ENCODE peak calls at places on chromosomes 3 and 15, in four cellular contexts. M is K562, R is HL-60, Q is GM12878. G is an unnamed sample.

GRCh38 chr3:30452446-30452845 is 154.0 kb upstream of the TGFBR2 start:
- DNase-seq in R (no peak), M (no peak), Q (no peak), G (no peak)

GRCh38 chr3:128335621-128336296 is 130.9 kb downstream of the DNAJB8 start:
- DNase-seq in Q (no peak), R (no peak), M (no peak), G (no peak)

GRCh38 chr15:93037341-93038063 is 51.5 kb downstream of the RGMA start:
- DNase-seq in R (peak), Q (no peak), M (no peak), G (no peak)

GRCh38 chr15:44034933-44035624 is 160.0 kb downstream of the FRMD5 start:
- DNase-seq in R (no peak), M (no peak), Q (no peak), G (no peak)

GRCh38 chr15:45386420-45386819 is 8.1 kb upstream of the GATM start:
- DNase-seq in R (no peak), Q (no peak), M (no peak), G (no peak)

GRCh38 chr3:19946832-19947548 is at the start of gene RAB5A:
- DNase-seq in Q (peak), R (peak), M (peak), G (peak)

GRCh38 chr3:119405315-119405714 is 58.1 kb downstream of the TMEM39A start:
- DNase-seq in Q (no peak), R (no peak), M (no peak), G (no peak)

GRCh38 chr15:79003301-79003700 is 58.5 kb upstream of the CTSH start:
- DNase-seq in Q (no peak), M (no peak), R (no peak), G (no peak)

GRCh38 chr3:194640829-194641228 is 7.6 kb upstream of the TMEM44 start:
- DNase-seq in R (no peak), Q (no peak), M (no peak), G (no peak)

GRCh38 chr3:155741598-155741997 is 3.3 kb downstream of the PLCH1 start:
- DNase-seq in M (no peak), R (no peak), Q (no peak), G (no peak)

GRCh38 chr15:53072077-53072476 is 281.9 kb upstream of the ONECUT1 start:
- DNase-seq in Q (no peak), R (no peak), M (no peak), G (no peak)

GRCh38 chr3:179653777-179654117 is 907 bp downstream of the USP13 start:
- DNase-seq in M (no peak), Q (no peak), R (no peak), G (no peak)

GRCh38 chr15:101250331-101250730 is 1.5 kb downstream of the CHSY1 start:
- DNase-seq in R (no peak), Q (no peak), M (no peak), G (no peak)

GRCh38 chr3:174884776-174885568 is 25.8 kb downstream of the NAALADL2 start:
- DNase-seq in R (no peak), Q (no peak), M (no peak), G (no peak)

GRCh38 chr3:186385856-186386602 is 24.0 kb upstream of the DGKG start:
- DNase-seq in R (no peak), Q (no peak), M (no peak), G (no peak)

GRCh38 chr15:75554717-75555116 is 24.4 kb downstream of the PTPN9 start:
- DNase-seq in M (no peak), R (no peak), Q (no peak), G (no peak)

GRCh38 chr15:38996111-38996541 is 431.5 kb upstream of the RASGRP1 start:
- DNase-seq in M (no peak), R (no peak), Q (no peak), G (no peak)

GRCh38 chr3:59575113-59576001 is 525.5 kb upstream of the CFAP20DC start:
- DNase-seq in Q (peak), R (peak), M (peak), G (peak)

GRCh38 chr3:48845170-48845569 is 2.5 kb downstream of the PRKAR2A start:
- DNase-seq in Q (no peak), M (peak), R (no peak), G (no peak)

GRCh38 chr3:71579934-71580318 is 3.6 kb downstream of the FOXP1 start:
- DNase-seq in Q (no peak), M (peak), R (peak), G (no peak)

GRCh38 chr3:32872487-32873382 is 54.9 kb downstream of the TRIM71 start:
- DNase-seq in Q (no peak), R (no peak), M (no peak), G (no peak)

GRCh38 chr3:123739754-123740153 is 144.4 kb downstream of the MYLK start:
- DNase-seq in R (no peak), Q (no peak), M (no peak), G (no peak)

GRCh38 chr15:92510163-92510882 is 116.6 kb downstream of the ST8SIA2 start:
- DNase-seq in R (no peak), Q (no peak), M (no peak), G (no peak)

GRCh38 chr3:98573231-98573728 is 20.1 kb downstream of the CPOX start:
- DNase-seq in R (no peak), M (peak), Q (no peak), G (no peak)

GRCh38 chr3:175526191-175526590 is 667.1 kb downstream of the NAALADL2 start:
- DNase-seq in M (no peak), Q (no peak), R (no peak), G (no peak)

GRCh38 chr3:15064299-15064834 is 748 bp downstream of the MRPS25 start:
- DNase-seq in Q (no peak), R (peak), M (no peak), G (no peak)

GRCh38 chr15:73841756-73842590 is 31.4 kb upstream of the TBC1D21 start:
- DNase-seq in R (no peak), Q (no peak), M (no peak), G (no peak)

GRCh38 chr3:11565492-11565891 is 78.2 kb downstream of the VGLL4 start:
- DNase-seq in R (no peak), M (no peak), Q (no peak), G (no peak)

GRCh38 chr3:112425382-112425781 is 73.9 kb downstream of the BTLA start:
- DNase-seq in M (no peak), R (no peak), Q (no peak), G (no peak)

GRCh38 chr15:45657769-45658545 is 23.1 kb downstream of the SQOR start:
- DNase-seq in Q (no peak), M (no peak), R (no peak), G (no peak)

GRCh38 chr3:39005295-39005694 is 46.4 kb downstream of the SCN11A start:
- DNase-seq in R (no peak), M (no peak), Q (no peak), G (no peak)

GRCh38 chr3:72938471-72939265 is 50.8 kb downstream of the GXYLT2 start:
- DNase-seq in Q (no peak), M (peak), R (peak), G (peak)

GRCh38 chr3:105014631-105015030 is 352.1 kb upstream of the ALCAM start:
- DNase-seq in Q (no peak), R (no peak), M (no peak), G (no peak)

GRCh38 chr3:24060055-24060454 is 115.0 kb downstream of the NR1D2 start:
- DNase-seq in M (no peak), R (no peak), Q (no peak), G (no peak)
- TF ChIP-seq SPI1 in M (no peak), R (no peak), Q (no peak), G (no peak)

GRCh38 chr15:82809308-82810060 is at the start of gene WHAMM:
- DNase-seq in R (peak), Q (peak), M (peak), G (peak)
- TF ChIP-seq POLR2AphosphoS5 in R (peak), Q (peak), M (peak), G (peak)

DNA sequence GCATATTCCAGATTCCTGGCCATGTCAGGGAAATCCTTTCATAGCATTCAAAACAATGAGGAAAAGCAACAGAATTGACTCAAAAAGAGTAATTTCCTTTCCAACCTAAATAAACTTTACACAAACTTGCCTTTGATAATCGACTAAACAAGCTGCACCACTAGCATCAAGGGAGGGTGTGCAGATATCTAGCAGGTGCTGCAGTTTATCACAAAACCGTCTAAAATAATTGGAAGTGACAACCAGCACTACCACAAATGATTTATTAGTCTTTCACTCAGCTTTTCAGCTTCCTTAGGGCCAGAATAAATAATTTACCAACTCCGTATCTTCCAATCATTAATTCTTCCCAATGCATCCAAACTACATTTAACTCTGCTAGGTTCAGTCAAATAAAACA is 71.7 kb downstream of the TBC1D5 start:
- DNase-seq in R (no peak), Q (no peak), M (no peak), G (no peak)
- TF ChIP-seq SPI1 in R (no peak), Q (no peak), M (no peak), G (no peak)

DNA sequence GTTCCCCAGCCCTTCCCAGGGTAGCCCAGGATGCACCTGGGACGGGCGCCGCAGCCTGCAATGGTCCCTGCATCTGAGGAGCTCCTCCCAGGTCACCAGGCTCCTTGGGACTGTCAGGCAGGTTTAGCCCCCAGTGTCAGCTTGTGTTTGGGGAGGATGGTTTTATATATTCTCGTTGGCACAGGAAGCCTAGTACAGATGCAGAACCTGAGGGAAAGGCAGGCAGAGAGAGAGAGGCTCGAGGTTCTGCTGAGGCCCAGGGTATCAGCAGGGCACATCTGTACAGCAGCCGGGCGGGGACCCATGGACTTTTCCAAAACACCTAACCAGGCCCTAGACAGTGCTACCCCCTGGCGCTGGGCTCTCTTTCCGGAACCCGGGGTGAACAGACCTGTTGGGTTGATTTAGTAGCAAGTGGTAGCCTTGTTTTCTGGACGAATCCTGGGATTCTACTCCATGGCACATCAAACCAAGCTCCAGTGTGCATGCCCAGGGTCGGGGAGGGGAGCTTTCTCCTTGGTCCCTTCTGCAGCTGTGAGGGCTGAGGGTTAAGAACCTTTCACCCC is 8.6 kb downstream of the PAK6 start:
- DNase-seq in Q (no peak), M (no peak), R (no peak), G (no peak)
- TF ChIP-seq POLR2AphosphoS5 in Q (no peak), M (no peak), R (no peak), G (no peak)

GRCh38 chr3:132652640-132653270 is 6.9 kb downstream of the ACAD11 start:
- DNase-seq in R (no peak), M (no peak), Q (no peak), G (no peak)
- TF ChIP-seq SPI1 in R (no peak), M (no peak), Q (no peak), G (no peak)

GRCh38 chr3:42080452-42080872 is 10.7 kb upstream of the TRAK1 start:
- DNase-seq in Q (peak), M (no peak), R (no peak), G (no peak)
- TF ChIP-seq POLR2AphosphoS5 in Q (no peak), M (no peak), R (no peak), G (no peak)

DNA sequence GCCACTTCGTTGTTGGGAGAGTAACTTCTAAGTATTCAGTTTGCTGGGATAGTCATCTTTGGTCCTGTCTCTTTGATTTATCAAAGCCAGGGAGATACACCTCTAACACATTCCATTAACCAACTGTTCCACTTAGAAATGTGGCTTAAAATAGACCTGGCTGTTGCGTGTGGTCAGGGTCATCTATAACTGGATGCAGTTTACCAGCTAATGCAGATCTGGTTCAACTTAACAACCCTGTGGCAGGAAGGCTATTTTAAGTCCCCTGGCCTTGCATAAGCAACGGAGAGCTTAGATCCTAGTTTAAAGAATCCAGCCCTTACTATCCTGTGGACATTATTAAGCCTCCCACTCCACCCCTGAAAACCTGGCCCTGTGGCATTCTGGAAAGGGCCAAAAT is 28.1 kb upstream of the CAPN3 start:
- DNase-seq in R (no peak), Q (no peak), M (no peak), G (no peak)
- TF ChIP-seq SPI1 in R (no peak), Q (no peak), M (no peak), G (no peak)

GRCh38 chr15:99125061-99125990 is 20.4 kb downstream of the SYNM start:
- DNase-seq in R (no peak), M (no peak), Q (no peak), G (no peak)
- TF ChIP-seq POLR2AphosphoS5 in R (no peak), M (no peak), Q (no peak), G (no peak)